ENCODE peak calls at places on chromosomes 11 and 22, in seven cellular contexts. I is kidney, K is heart left ventricle, T is nephron progenitor cell, Y is astrocyte, B is spleen, Z is AG04449. P is an unnamed sample.

GRCh38 chr11:11107081-11107480 is 246.0 kb downstream of the CSNK2A3 start:
- DNase-seq in Z (no peak), K (no peak), Y (no peak), I (no peak), T (no peak), B (no peak), P (no peak)

GRCh38 chr11:35567737-35568465 is 42.5 kb upstream of the PAMR1 start:
- DNase-seq in I (no peak), Z (no peak), T (no peak), Y (peak; percentile 42), K (no peak), B (no peak), P (no peak)

GRCh38 chr22:50522208-50522805 is 3.1 kb downstream of the SCO2 start:
- DNase-seq in Z (no peak), T (no peak), B (no peak), Y (no peak), I (no peak), K (no peak), P (no peak)

GRCh38 chr11:59097113-59097708 is 9.8 kb upstream of the FAM111B start:
- DNase-seq in K (peak; percentile 54), Y (peak; percentile 24), Z (no peak), I (no peak), T (peak; percentile 54), B (peak; percentile 79), P (no peak)

GRCh38 chr22:30859714-30860095 is 108.9 kb downstream of the MORC2 start:
- DNase-seq in K (no peak), B (peak; percentile 37), I (no peak), Y (no peak), Z (no peak), T (no peak), P (no peak)

GRCh38 chr11:123718075-123718868 is 23.2 kb downstream of the ZNF202 start:
- DNase-seq in Y (no peak), B (no peak), Z (no peak), I (no peak), T (no peak), K (no peak), P (no peak)

GRCh38 chr22:22907551-22908494 is 20.2 kb downstream of the IGLL5 start:
- DNase-seq in I (peak; percentile 43), B (peak; percentile 64), Z (no peak), T (no peak), Y (no peak), K (no peak), P (no peak)

GRCh38 chr11:70531281-70532065 is 133.1 kb downstream of the CTTN start:
- DNase-seq in Y (no peak), I (peak; percentile 59), B (peak; percentile 57), K (no peak), Z (no peak), T (no peak), P (no peak)

GRCh38 chr22:22156716-22157499 is 87.7 kb upstream of the VPREB1 start:
- DNase-seq in Y (peak; percentile 39), K (peak; percentile 41), Z (peak; percentile 19), I (no peak), B (peak; percentile 82), T (peak; percentile 60), P (peak; percentile 84)

GRCh38 chr22:22218302-22218701 is 26.3 kb upstream of the VPREB1 start:
- DNase-seq in Z (no peak), Y (no peak), K (no peak), T (no peak), B (no peak), I (no peak), P (no peak)

GRCh38 chr22:48662476-48663150 is 1165.1 kb downstream of the BRD1 start:
- DNase-seq in K (no peak), Z (no peak), I (no peak), B (no peak), Y (no peak), T (peak; percentile 30), P (no peak)

GRCh38 chr22:48665286-48666010 is 1162.2 kb downstream of the BRD1 start:
- DNase-seq in Z (peak; percentile 67), K (no peak), T (no peak), B (no peak), Y (no peak), I (no peak), P (no peak)

GRCh38 chr22:48664586-48664985 is 1163.1 kb downstream of the BRD1 start:
- DNase-seq in I (no peak), B (no peak), T (no peak), Z (no peak), K (no peak), Y (no peak), P (no peak)

GRCh38 chr22:48661984-48662383 is 1165.7 kb downstream of the BRD1 start:
- DNase-seq in B (no peak), T (no peak), K (no peak), Z (no peak), I (no peak), Y (no peak), P (no peak)

DNA sequence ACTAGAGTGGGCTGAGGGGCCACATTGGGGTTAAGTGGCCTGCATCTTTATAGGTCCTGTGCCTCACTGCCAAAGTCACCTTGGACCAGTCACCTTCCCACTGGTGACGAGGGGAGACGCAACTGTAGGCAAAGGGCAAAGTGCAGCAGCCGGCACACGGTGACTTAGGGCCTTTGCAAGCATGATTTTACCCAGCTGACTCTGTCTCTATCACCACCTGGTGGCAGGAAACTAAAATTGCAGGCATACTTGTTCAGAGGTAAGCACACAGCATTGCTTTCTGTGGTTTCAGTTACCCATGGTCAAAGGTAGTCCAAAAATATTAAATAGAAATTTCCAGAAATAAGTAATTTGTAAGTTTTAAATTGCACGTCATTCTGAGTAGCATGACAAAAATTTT is 1164.4 kb downstream of the BRD1 start:
- DNase-seq in T (no peak), I (no peak), B (no peak), Y (no peak), Z (no peak), K (peak; percentile 5), P (no peak)
- TF ChIP-seq CTCF in T (peak; percentile 50), I (no peak), B (no peak), Y (peak; percentile 25), Z (peak; percentile 21), K (no peak), P (peak; percentile 26)

GRCh38 chr11:76579752-76580151 is 90.8 kb downstream of the LRRC32 start:
- DNase-seq in T (no peak), B (no peak), K (no peak), Y (no peak), I (peak; percentile 60), Z (no peak), P (no peak)

GRCh38 chr11:76578655-76579046 is 91.9 kb downstream of the LRRC32 start:
- DNase-seq in K (peak; percentile 79), Y (no peak), B (peak; percentile 87), Z (no peak), I (peak; percentile 93), T (peak; percentile 69), P (no peak)

GRCh38 chr11:76577921-76578654 is 92.5 kb downstream of the LRRC32 start:
- DNase-seq in Z (no peak), Y (no peak), K (no peak), B (no peak), I (peak; percentile 60), T (no peak), P (no peak)

GRCh38 chr11:76577199-76577920 is 93.2 kb downstream of the LRRC32 start:
- DNase-seq in B (no peak), K (peak; percentile 90), I (peak; percentile 92), Z (peak; percentile 80), Y (peak; percentile 72), T (peak; percentile 66), P (no peak)

GRCh38 chr11:76579047-76579751 is 91.3 kb downstream of the LRRC32 start:
- DNase-seq in I (peak; percentile 96), K (peak; percentile 83), Z (no peak), B (no peak), Y (no peak), T (no peak), P (no peak)
- TF ChIP-seq CTCF in I (peak; percentile 18), K (peak; percentile 45), Z (no peak), B (peak; percentile 9), Y (no peak), T (no peak), P (no peak)

GRCh38 chr11:99682646-99683045 is 661.9 kb downstream of the CNTN5 start:
- DNase-seq in B (no peak), T (no peak), K (no peak), I (no peak), Z (no peak), Y (no peak), P (no peak)

GRCh38 chr11:99682171-99682570 is 661.4 kb downstream of the CNTN5 start:
- DNase-seq in Z (no peak), T (no peak), I (no peak), K (no peak), Y (no peak), B (no peak), P (no peak)

GRCh38 chr11:99686838-99687237 is 666.1 kb downstream of the CNTN5 start:
- DNase-seq in I (no peak), Z (no peak), T (no peak), Y (no peak), K (no peak), B (no peak), P (no peak)

GRCh38 chr11:99683933-99684332 is 663.2 kb downstream of the CNTN5 start:
- DNase-seq in K (no peak), I (no peak), Y (no peak), Z (no peak), B (no peak), T (no peak), P (no peak)

DNA sequence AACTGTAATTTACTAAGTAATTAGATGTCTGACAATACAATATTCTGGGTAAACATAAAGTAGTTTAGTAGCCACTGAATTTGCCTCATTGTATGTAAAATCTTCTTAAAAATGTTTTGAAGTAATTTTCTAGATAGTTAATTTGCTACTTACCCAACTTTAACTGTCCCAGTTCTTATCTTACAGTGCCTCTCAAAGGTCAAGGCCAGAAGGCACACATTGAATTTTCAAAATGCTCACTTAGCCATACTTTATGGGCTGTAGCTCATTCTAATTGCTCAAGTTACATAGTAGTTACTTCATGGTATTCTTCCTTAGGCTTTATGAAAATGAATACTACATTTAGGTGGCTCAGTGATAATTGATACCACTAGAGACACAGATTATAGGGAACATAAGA is 666.6 kb downstream of the CNTN5 start:
- DNase-seq in Z (no peak), B (no peak), K (no peak), Y (no peak), T (no peak), I (no peak), P (no peak)
- TF ChIP-seq CTCF in Z (no peak), B (no peak), K (no peak), Y (no peak), T (no peak), I (no peak), P (peak; percentile 33)

DNA sequence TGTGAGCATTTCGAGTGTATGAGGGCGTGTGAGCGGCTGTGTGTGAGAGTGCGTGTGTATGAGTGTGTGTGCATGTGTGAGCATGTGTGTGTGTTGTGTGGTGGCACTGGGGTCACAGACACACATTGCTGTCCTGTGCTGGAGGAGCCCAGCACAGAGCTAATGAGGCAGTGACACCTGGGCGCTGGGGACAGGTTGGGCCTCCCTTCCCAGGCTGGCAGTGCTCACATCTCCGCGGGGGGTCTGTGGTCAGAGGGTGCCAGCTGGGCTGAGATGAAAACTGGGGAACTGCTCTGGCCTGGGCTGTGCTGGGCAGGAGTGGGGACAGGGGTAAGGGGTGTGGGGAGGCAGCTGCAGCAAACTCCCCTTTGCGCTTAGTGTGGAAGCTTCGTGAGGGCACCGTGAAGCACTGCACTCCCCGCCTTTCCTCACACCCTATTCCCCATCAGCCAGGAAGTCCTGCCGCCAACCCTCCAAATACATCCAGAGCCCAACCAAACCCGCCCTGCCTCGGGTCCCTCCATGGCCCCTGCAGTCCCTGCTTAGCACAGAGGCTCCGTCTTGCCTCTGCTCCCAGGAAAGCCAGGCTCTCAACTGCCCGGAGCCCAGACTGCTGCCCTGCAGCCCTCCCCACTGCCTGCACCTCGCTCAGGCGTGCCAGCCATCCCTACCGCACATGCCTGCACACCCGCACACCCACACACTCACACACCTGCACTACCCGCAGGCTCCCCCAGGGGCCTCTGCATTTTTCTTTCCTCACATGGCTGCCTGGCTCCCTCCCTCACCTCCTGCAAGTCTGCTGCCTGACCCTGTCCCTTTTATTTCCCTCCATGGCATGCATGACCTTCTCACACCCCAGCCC is 62.0 kb upstream of the THY1 start:
- DNase-seq in Y (no peak), T (peak; percentile 38), Z (no peak), K (no peak), B (peak; percentile 59), I (no peak), P (no peak)
- TF ChIP-seq CTCF in Y (peak; percentile 9), T (no peak), Z (no peak), K (no peak), B (no peak), I (no peak), P (peak; percentile 29)